ENCODE peak calls at places on chromosomes 3 and 15, in ten cellular contexts. Y is activated CD8-positive, alpha-beta memory T cell treated with anti-CD3 and anti-CD28 coated beads, Interleukin-2, amount 50 U/mL, for 48 hours; T is DMS153; E is CD8-positive, alpha-beta memory T cell; K is stimulated activated CD4-positive, alpha-beta T cell treated with anti-CD3 and anti-CD28 coated beads, Interleukin-2, amount 100 ng/mL, for 24 hours; I is IMR-90; L is vagina; F is NCI-H460; V is left lung; Q is T-helper 9 cell. O is an unnamed sample.
A peak's percentile ranks its signal among the peaks of the same experiment; 100 is the strongest.

GRCh38 chr3:54322354-54322753 is 200.0 kb downstream of the CACNA2D3 start:
- DNase-seq in V (no peak), K (no peak), Q (no peak), Y (no peak), E (no peak), I (no peak), T (peak; percentile 37), F (peak; percentile 67), L (no peak), O (no peak)

GRCh38 chr15:48866141-48866563 is 11.8 kb upstream of the EID1 start:
- DNase-seq in E (no peak), Y (no peak), K (no peak), F (peak; percentile 80), T (no peak), Q (no peak), L (no peak), I (peak; percentile 58), V (no peak), O (no peak)

GRCh38 chr15:36136054-36136453 is 443.4 kb upstream of the CDIN1 start:
- DNase-seq in Q (no peak), T (no peak), F (no peak), L (no peak), E (no peak), K (no peak), I (peak; percentile 35), V (no peak), Y (no peak), O (no peak)

GRCh38 chr3:192869131-192870027 is 48.3 kb downstream of the MB21D2 start:
- DNase-seq in V (no peak), Y (no peak), F (no peak), L (no peak), K (no peak), T (no peak), Q (no peak), E (no peak), I (peak; percentile 67), O (no peak)

GRCh38 chr15:27589260-27589659 is 509.9 kb downstream of the OCA2 start:
- DNase-seq in V (no peak), L (no peak), Q (no peak), E (no peak), I (no peak), F (no peak), T (no peak), Y (no peak), K (no peak), O (no peak)

GRCh38 chr3:61638721-61639120 is 77.3 kb downstream of the PTPRG start:
- DNase-seq in I (peak; percentile 54), K (no peak), T (no peak), Q (no peak), L (no peak), F (no peak), V (no peak), Y (no peak), E (no peak), O (no peak)

GRCh38 chr3:111737712-111738097 is 121.4 kb upstream of the PHLDB2 start:
- DNase-seq in T (no peak), E (no peak), F (no peak), Y (no peak), Q (no peak), K (no peak), L (no peak), I (peak; percentile 98), V (no peak), O (no peak)

GRCh38 chr3:127175272-127175671 is 17.7 kb upstream of the PRR23E start:
- DNase-seq in I (no peak), E (no peak), Q (no peak), T (peak; percentile 21), L (no peak), Y (no peak), V (no peak), K (no peak), F (no peak), O (peak; percentile 29)

GRCh38 chr15:58459562-58459961 is 27.8 kb downstream of the LIPC start:
- DNase-seq in T (no peak), L (no peak), Y (no peak), I (no peak), V (peak; percentile 81), K (no peak), F (no peak), Q (no peak), E (no peak), O (no peak)

GRCh38 chr3:122825460-122825859 is 30.6 kb downstream of the SLC49A4 start:
- DNase-seq in I (no peak), E (no peak), F (no peak), K (no peak), Q (no peak), L (no peak), T (no peak), V (no peak), Y (no peak), O (no peak)

GRCh38 chr15:64096486-64097431 is 977 bp downstream of the SNX1 start:
- DNase-seq in V (no peak), I (peak; percentile 43), E (peak; percentile 21), Q (no peak), L (no peak), F (no peak), T (no peak), Y (no peak), K (no peak), O (peak; percentile 55)

GRCh38 chr15:62672268-62672667 is 370.3 kb upstream of the TPM1 start:
- DNase-seq in F (no peak), I (peak; percentile 15), E (no peak), L (no peak), V (no peak), K (no peak), Q (no peak), Y (no peak), T (no peak), O (no peak)

GRCh38 chr15:90024406-90024805 is 23.3 kb downstream of the ZNF710 start:
- DNase-seq in Y (no peak), L (no peak), F (no peak), Q (no peak), E (no peak), I (no peak), K (no peak), T (no peak), V (no peak), O (no peak)

GRCh38 chr15:96351801-96352593 is 21.5 kb downstream of the NR2F2 start:
- DNase-seq in Y (no peak), E (no peak), T (no peak), K (no peak), L (no peak), V (peak; percentile 68), Q (no peak), I (no peak), F (no peak), O (peak; percentile 70)

GRCh38 chr15:59725172-59725486 is 36.0 kb upstream of the BNIP2 start:
- DNase-seq in E (no peak), I (no peak), Q (no peak), T (no peak), V (no peak), L (no peak), K (no peak), F (no peak), Y (no peak), O (no peak)

GRCh38 chr3:127676921-127677351 is 4.2 kb downstream of the ABTB1 start:
- DNase-seq in Y (no peak), Q (no peak), V (peak; percentile 74), T (no peak), F (no peak), K (no peak), I (no peak), L (no peak), E (no peak), O (peak; percentile 46)

GRCh38 chr15:72902245-72902928 is 118.8 kb upstream of the ADPGK start:
- DNase-seq in E (no peak), K (no peak), T (no peak), I (peak; percentile 74), F (no peak), L (no peak), Y (no peak), Q (no peak), V (no peak), O (no peak)

GRCh38 chr15:96331141-96331941 is 841 bp downstream of the NR2F2 start:
- DNase-seq in Q (no peak), V (no peak), E (no peak), T (no peak), K (no peak), F (no peak), L (no peak), I (no peak), Y (no peak), O (no peak)

O was measured in islet precursor cell.